ENCODE peak calls at places on chromosome 22, in seven cellular contexts. L is HCT116, H is transverse colon, P is spleen, A is GM23338, M is stomach, V is endothelial cell of umbilical vein. S is an unnamed sample.

GRCh38 chr22:26847816-26848215 is 190.4 kb downstream of the MIAT start:
- DNase-seq in L (no peak), H (no peak), P (no peak), A (no peak), M (no peak), V (no peak), S (peak)

GRCh38 chr22:20750461-20751184 is 23.3 kb upstream of the SERPIND1 start:
- DNase-seq in L (no peak), H (peak), P (no peak), A (no peak), M (peak), V (peak), S (no peak)

GRCh38 chr22:41672780-41673509 is 15.7 kb downstream of the SNU13 start:
- DNase-seq in L (no peak), H (no peak), P (no peak), A (peak), M (no peak), V (no peak), S (no peak)

GRCh38 chr22:31136711-31137110 is 3.6 kb downstream of the PLA2G3 start:
- DNase-seq in L (no peak), H (no peak), P (peak), A (no peak), M (no peak), V (no peak), S (no peak)

GRCh38 chr22:42872821-42873220 is 15.7 kb upstream of the ARFGAP3 start:
- DNase-seq in L (no peak), H (no peak), P (no peak), A (no peak), M (no peak), V (no peak), S (no peak)

GRCh38 chr22:44999231-44999630 is 10.6 kb downstream of the PHF21B start:
- DNase-seq in L (no peak), H (no peak), P (no peak), A (no peak), M (no peak), V (no peak), S (no peak)

GRCh38 chr22:41074941-41075710 is 17.3 kb upstream of the EP300 start:
- DNase-seq in L (no peak), H (no peak), P (no peak), A (no peak), M (no peak), V (no peak), S (no peak)

GRCh38 chr22:19178065-19178658 is 374 bp downstream of the SLC25A1 start:
- DNase-seq in L (no peak), H (peak), P (peak), A (peak), M (peak), V (peak), S (no peak)

GRCh38 chr22:17888855-17889254 is 114.6 kb upstream of the BID start:
- DNase-seq in L (no peak), H (no peak), P (no peak), A (peak), M (no peak), V (peak), S (no peak)

GRCh38 chr22:40499187-40499753 is 128.9 kb downstream of the SGSM3 start:
- DNase-seq in L (peak), H (no peak), P (no peak), A (no peak), M (peak), V (peak), S (no peak)

GRCh38 chr22:36352775-36353507 is 34.8 kb downstream of the MYH9 start:
- DNase-seq in L (no peak), H (no peak), P (no peak), A (peak), M (peak), V (peak), S (no peak)

GRCh38 chr22:32695451-32695891 is 106.0 kb upstream of the TIMP3 start:
- DNase-seq in L (peak), H (no peak), P (no peak), A (no peak), M (no peak), V (no peak), S (no peak)

GRCh38 chr22:36425977-36426523 is 38.3 kb upstream of the MYH9 start:
- DNase-seq in L (no peak), H (no peak), P (peak), A (peak), M (no peak), V (no peak), S (no peak)

GRCh38 chr22:44861245-44861644 is 108.9 kb downstream of the ARHGAP8 start:
- DNase-seq in L (no peak), H (no peak), P (no peak), A (no peak), M (no peak), V (no peak), S (no peak)

GRCh38 chr22:37818397-37819099 is 4.6 kb upstream of the GALR3 start:
- DNase-seq in L (no peak), H (peak), P (peak), A (peak), M (peak), V (peak), S (no peak)
- TF ChIP-seq POLR2AphosphoS5 in L (no peak), H (no peak), P (peak), A (peak), M (no peak), V (peak), S (no peak)

GRCh38 chr22:50183141-50183971 is 2.4 kb upstream of the TRABD start:
- DNase-seq in L (no peak), H (no peak), P (peak), A (no peak), M (no peak), V (no peak), S (no peak)

GRCh38 chr22:50184541-50185383 is 951 bp upstream of the TRABD start:
- DNase-seq in L (no peak), H (no peak), P (peak), A (peak), M (no peak), V (no peak), S (no peak)

GRCh38 chr22:50182176-50183081 is 3.3 kb upstream of the TRABD start:
- DNase-seq in L (no peak), H (peak), P (peak), A (no peak), M (peak), V (no peak), S (no peak)

GRCh38 chr22:50185384-50186087 is at the start of gene TRABD:
- DNase-seq in L (peak), H (peak), P (peak), A (peak), M (peak), V (peak), S (peak)

GRCh38 chr22:50184004-50184461 is 1.7 kb upstream of the TRABD start:
- DNase-seq in L (no peak), H (peak), P (peak), A (peak), M (peak), V (no peak), S (peak)
- TF ChIP-seq POLR2AphosphoS5 in L (no peak), H (no peak), P (no peak), A (no peak), M (no peak), V (no peak), S (peak)

DNA sequence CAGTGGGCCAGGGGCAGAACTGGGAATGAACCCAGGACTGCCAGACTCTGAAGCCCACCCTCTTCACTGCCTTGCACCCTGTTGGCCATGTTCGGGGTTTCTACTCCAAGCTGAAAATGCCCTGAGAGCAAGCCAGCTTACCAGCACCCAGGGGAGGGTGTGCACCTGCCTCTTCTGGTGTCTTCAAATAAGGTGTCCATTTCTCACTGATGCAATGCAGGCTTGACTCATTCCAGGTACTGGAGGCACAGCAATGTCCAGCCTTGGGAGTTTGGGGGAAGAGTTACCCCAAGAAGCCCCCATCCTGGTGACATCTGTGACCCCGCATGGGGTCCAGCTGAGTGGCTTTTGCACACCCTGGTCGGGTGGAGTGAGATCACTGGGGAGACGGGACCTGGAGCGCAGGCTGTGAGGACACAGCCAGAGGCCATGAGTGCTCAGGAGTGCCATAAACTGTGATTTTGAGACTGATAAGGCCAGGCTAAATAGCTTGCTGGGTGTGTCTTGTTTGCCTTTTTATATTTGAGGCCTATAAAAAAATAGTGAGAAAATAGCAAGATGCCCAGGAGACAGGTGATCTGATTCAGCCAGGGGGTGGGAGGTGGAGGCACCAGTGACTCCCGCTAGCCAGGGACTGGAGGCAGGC is 4.6 kb upstream of the CERK start:
- DNase-seq in L (no peak), H (peak), P (no peak), A (no peak), M (no peak), V (no peak), S (no peak)
- TF ChIP-seq POLR2AphosphoS5 in L (no peak), H (peak), P (no peak), A (no peak), M (no peak), V (no peak), S (no peak)

GRCh38 chr22:23509571-23510302 is 70.4 kb downstream of the IGLL1 start:
- DNase-seq in L (no peak), H (no peak), P (peak), A (no peak), M (no peak), V (peak), S (no peak)
- TF ChIP-seq POLR2AphosphoS5 in L (no peak), H (no peak), P (no peak), A (no peak), M (no peak), V (no peak), S (no peak)

DNA sequence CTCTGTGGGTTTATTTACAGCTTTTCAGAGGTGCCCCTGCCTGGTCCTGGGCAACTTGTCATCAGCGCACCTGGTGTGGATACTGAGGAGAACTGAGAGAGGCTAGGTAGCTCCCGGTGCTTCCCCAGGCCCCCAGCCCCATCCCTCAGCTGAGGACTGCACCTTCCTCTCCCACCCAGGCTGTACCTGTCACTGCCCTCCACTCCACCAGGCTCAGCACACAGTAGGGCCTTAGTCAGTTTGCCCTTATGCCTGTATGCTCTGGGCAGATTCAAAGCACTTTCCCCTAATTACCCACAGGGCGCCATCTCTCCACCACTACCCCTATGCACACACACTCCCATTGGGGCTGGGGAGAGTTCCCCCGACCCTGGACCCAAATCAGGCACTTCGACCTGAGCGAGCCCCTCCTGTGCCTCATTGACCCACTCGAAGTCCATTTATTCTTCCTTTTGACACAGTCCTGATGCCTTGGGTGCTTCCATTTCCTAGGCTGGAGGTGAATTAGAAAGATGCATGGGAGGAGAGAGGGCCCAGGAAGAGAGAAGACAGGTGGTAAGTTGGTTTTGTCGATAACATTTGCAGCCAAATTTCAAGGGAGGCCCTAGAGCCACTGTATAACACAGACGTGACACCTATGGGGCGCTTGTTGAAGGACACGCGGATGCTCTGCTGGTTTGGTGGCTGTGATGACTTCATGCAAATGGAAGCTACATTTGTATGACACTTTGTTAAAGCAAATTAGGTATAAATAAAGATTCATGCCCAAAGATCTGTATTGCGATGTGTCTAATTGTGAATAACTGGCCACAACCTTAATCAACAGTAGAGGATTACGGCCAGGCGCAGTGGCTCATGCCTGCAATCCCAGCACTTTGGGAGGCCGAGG is 13.8 kb upstream of the PICK1 start:
- DNase-seq in L (no peak), H (no peak), P (no peak), A (no peak), M (no peak), V (no peak), S (no peak)
- TF ChIP-seq POLR2AphosphoS5 in L (no peak), H (no peak), P (no peak), A (no peak), M (no peak), V (no peak), S (no peak)

GRCh38 chr22:37746366-37747089 is 49.7 kb downstream of the TRIOBP start:
- DNase-seq in L (no peak), H (no peak), P (peak), A (no peak), M (no peak), V (peak), S (no peak)
- TF ChIP-seq POLR2AphosphoS5 in L (peak), H (no peak), P (peak), A (no peak), M (no peak), V (no peak), S (no peak)

DNA sequence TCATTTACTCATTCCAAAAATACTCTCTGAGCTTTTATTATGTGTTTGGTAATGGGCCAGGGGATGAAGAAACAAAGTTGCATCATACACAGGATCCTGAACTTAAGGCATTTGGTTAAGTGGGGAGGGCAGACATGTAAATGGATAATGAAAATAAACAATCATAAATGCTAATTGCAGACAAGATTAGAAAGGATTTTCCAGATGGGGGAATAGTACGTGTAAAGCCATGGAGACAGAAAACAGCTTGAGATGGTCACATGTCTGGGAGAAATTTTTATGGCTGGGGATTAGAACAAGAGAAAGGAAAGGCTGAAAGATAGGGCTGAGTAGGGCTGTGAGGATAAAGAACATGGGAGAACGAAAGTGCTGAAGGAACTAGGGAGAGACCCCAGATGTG is 534.3 kb upstream of the LARGE1 start:
- DNase-seq in L (no peak), H (no peak), P (no peak), A (no peak), M (no peak), V (no peak), S (no peak)
- TF ChIP-seq POLR2AphosphoS5 in L (no peak), H (no peak), P (no peak), A (no peak), M (no peak), V (no peak), S (no peak)